ENCODE peak calls at places on chromosomes 4 and X, in seven cellular contexts. Y, K, H, N, Z, F and W are unnamed samples.

GRCh38 chr4:38333219-38333618 is 330.8 kb upstream of the KLF3 start:
- ATAC-seq in Y (no peak), K (no peak), H (no peak), N (no peak), Z (no peak), F (no peak), W (no peak)

GRCh38 chrX:39900788-39901170 is 197.0 kb downstream of the BCOR start:
- ATAC-seq in Y (no peak), K (no peak), H (no peak), N (peak; percentile 45), Z (peak; percentile 49), F (no peak), W (no peak)

GRCh38 chr4:151197258-151197657 is 79.7 kb upstream of the PRSS48 start:
- ATAC-seq in Y (no peak), K (no peak), H (peak; percentile 56), N (no peak), Z (no peak), F (no peak), W (peak; percentile 91)

GRCh38 chr4:185573651-185574199 is 38.4 kb upstream of the PDLIM3 start:
- ATAC-seq in Y (no peak), K (peak; percentile 43), H (peak; percentile 89), N (no peak), Z (peak; percentile 98), F (no peak), W (peak; percentile 54)

GRCh38 chr4:148215202-148215601 is 227.0 kb downstream of the NR3C2 start:
- ATAC-seq in Y (no peak), K (no peak), H (peak; percentile 51), N (no peak), Z (no peak), F (no peak), W (no peak)

GRCh38 chr4:70734168-70734954 is 12.6 kb downstream of the RUFY3 start:
- ATAC-seq in Y (peak; percentile 88), K (peak; percentile 94), H (peak; percentile 91), N (peak; percentile 89), Z (no peak), F (peak; percentile 91), W (peak; percentile 60)

GRCh38 chrX:2921750-2922149 is 7.4 kb downstream of the ARSD start:
- ATAC-seq in Y (no peak), K (no peak), H (no peak), N (no peak), Z (no peak), F (no peak), W (no peak)

GRCh38 chr4:10346023-10346422 is 111.2 kb downstream of the ZNF518B start:
- ATAC-seq in Y (no peak), K (no peak), H (no peak), N (no peak), Z (no peak), F (no peak), W (no peak)

GRCh38 chr4:2667428-2667827 is 88.7 kb downstream of the TNIP2 start:
- ATAC-seq in Y (no peak), K (no peak), H (no peak), N (no peak), Z (no peak), F (no peak), W (no peak)

GRCh38 chrX:17682259-17682658 is 55.0 kb upstream of the SCML1 start:
- ATAC-seq in Y (peak; percentile 88), K (no peak), H (no peak), N (no peak), Z (no peak), F (no peak), W (no peak)

GRCh38 chrX:150649096-150649870 is 43.9 kb upstream of the MTMR1 start:
- ATAC-seq in Y (no peak), K (no peak), H (no peak), N (no peak), Z (no peak), F (no peak), W (peak; percentile 66)

GRCh38 chrX:20947411-20947912 is 426.8 kb upstream of the CNKSR2 start:
- ATAC-seq in Y (no peak), K (no peak), H (no peak), N (no peak), Z (peak; percentile 52), F (no peak), W (no peak)

GRCh38 chr4:116143221-116143620 is 942.2 kb downstream of the TRAM1L1 start:
- ATAC-seq in Y (no peak), K (no peak), H (no peak), N (no peak), Z (no peak), F (no peak), W (no peak)

GRCh38 chr4:145888393-145888792 is 50.2 kb downstream of the ZNF827 start:
- ATAC-seq in Y (no peak), K (no peak), H (no peak), N (no peak), Z (peak; percentile 38), F (no peak), W (no peak)

GRCh38 chr4:140003851-140004579 is 150.0 kb downstream of the MAML3 start:
- ATAC-seq in Y (no peak), K (no peak), H (no peak), N (no peak), Z (peak; percentile 10), F (no peak), W (peak; percentile 19)